ENCODE peak calls at places on chromosome 22, in five cellular contexts. L is GM12878, S is NT2/D1, Z is HepG2, O is H1. Q is an unnamed sample.

GRCh38 chr22:37965940-37966664 is 12.6 kb downstream of the POLR2F start:
- DNase-seq in S (no peak), L (no peak), O (no peak), Z (peak), Q (no peak)

GRCh38 chr22:38957046-38957770 is at the start of gene APOBEC3A:
- DNase-seq in S (no peak), O (no peak), Z (no peak), L (no peak), Q (no peak)

GRCh38 chr22:45731798-45732495 is 60.3 kb downstream of the ATXN10 start:
- DNase-seq in S (peak), L (no peak), O (no peak), Z (peak), Q (no peak)

GRCh38 chr22:38657248-38657909 is 941 bp downstream of the CBY1 start:
- DNase-seq in L (no peak), Z (peak), O (no peak), S (no peak), Q (peak)

GRCh38 chr22:17824452-17824851 is 50.2 kb upstream of the BID start:
- DNase-seq in S (no peak), L (no peak), Z (no peak), O (no peak), Q (no peak)

GRCh38 chr22:48577014-48577690 is 1250.5 kb downstream of the BRD1 start:
- DNase-seq in Z (no peak), O (no peak), S (no peak), L (no peak), Q (no peak)

GRCh38 chr22:23911318-23911980 is 17.3 kb downstream of the MIF start:
- DNase-seq in S (no peak), O (no peak), L (no peak), Z (no peak), Q (no peak)

GRCh38 chr22:44311104-44311854 is 1.5 kb downstream of the SHISAL1 start:
- DNase-seq in L (no peak), S (no peak), O (no peak), Z (no peak), Q (no peak)

GRCh38 chr22:39515266-39516050 is 4.9 kb upstream of the ATF4 start:
- DNase-seq in O (no peak), Z (no peak), S (no peak), L (no peak), Q (no peak)

GRCh38 chr22:17258015-17258827 is 39.0 kb upstream of the ADA2 start:
- DNase-seq in S (no peak), O (no peak), Z (no peak), L (peak), Q (no peak)

GRCh38 chr22:39714321-39714720 is 143.8 kb downstream of the CACNA1I start:
- DNase-seq in S (no peak), Z (no peak), L (no peak), O (no peak), Q (no peak)

GRCh38 chr22:50105529-50106100 is 15.8 kb downstream of the MOV10L1 start:
- DNase-seq in O (no peak), Z (no peak), S (no peak), L (peak), Q (peak)

GRCh38 chr22:27715078-27715477 is 86.5 kb downstream of the MN1 start:
- DNase-seq in O (no peak), S (no peak), Z (no peak), L (no peak), Q (no peak)

GRCh38 chr22:26134654-26135330 is 34.5 kb upstream of the SEZ6L start:
- DNase-seq in L (no peak), S (no peak), O (no peak), Z (peak), Q (no peak)

GRCh38 chr22:26576026-26576680 is 13.8 kb downstream of the TPST2 start:
- DNase-seq in Z (no peak), O (no peak), S (no peak), L (no peak), Q (no peak)

GRCh38 chr22:44697423-44698179 is 4.4 kb upstream of the PRR5 start:
- DNase-seq in O (peak), S (no peak), Z (peak), L (no peak), Q (peak)

GRCh38 chr22:22424210-22424800 is 84.2 kb downstream of the ZNF280B start:
- DNase-seq in S (peak), L (no peak), O (no peak), Z (no peak), Q (no peak)

GRCh38 chr22:49230194-49230577 is 597.5 kb downstream of the BRD1 start:
- DNase-seq in L (no peak), Z (no peak), S (peak), O (no peak), Q (no peak)

GRCh38 chr22:50677493-50678217 is 5.0 kb downstream of the SHANK3 start:
- DNase-seq in O (no peak), Z (no peak), L (no peak), S (no peak), Q (no peak)

GRCh38 chr22:41603873-41604332 is 14.3 kb upstream of the PMM1 start:
- DNase-seq in L (peak), Z (no peak), O (no peak), S (no peak), Q (no peak)

GRCh38 chr22:44172370-44173108 is 8.2 kb upstream of the PARVG start:
- DNase-seq in Z (no peak), S (no peak), L (no peak), O (no peak), Q (no peak)

GRCh38 chr22:36067237-36067558 is 38.6 kb upstream of the RBFOX2 start:
- DNase-seq in O (no peak), S (no peak), L (no peak), Z (no peak), Q (no peak)

GRCh38 chr22:44131989-44132685 is 48.6 kb upstream of the PARVG start:
- DNase-seq in L (no peak), O (no peak), Z (no peak), S (no peak), Q (no peak)

GRCh38 chr22:48856308-48856615 is 971.4 kb downstream of the BRD1 start:
- DNase-seq in S (no peak), L (no peak), Z (no peak), O (no peak), Q (no peak)

GRCh38 chr22:30863161-30863833 is 105.3 kb downstream of the MORC2 start:
- DNase-seq in Z (peak), L (no peak), S (no peak), O (no peak), Q (peak)

GRCh38 chr22:45205624-45205925 is 35.1 kb downstream of the KIAA0930 start:
- DNase-seq in O (no peak), L (no peak), Z (no peak), S (no peak), Q (no peak)

GRCh38 chr22:27719535-27720227 is 81.9 kb downstream of the MN1 start:
- DNase-seq in L (no peak), S (no peak), O (no peak), Z (peak), Q (peak)

GRCh38 chr22:37428649-37429586 is 1.6 kb upstream of the ELFN2 start:
- DNase-seq in S (peak), L (no peak), O (peak), Z (peak), Q (peak)

GRCh38 chr22:45400046-45400445 is 13.4 kb downstream of the SMC1B start:
- DNase-seq in L (no peak), S (no peak), O (no peak), Z (no peak), Q (no peak)

GRCh38 chr22:44383071-44383575 is 70.4 kb upstream of the SHISAL1 start:
- DNase-seq in S (no peak), O (no peak), Z (no peak), L (no peak), Q (no peak)

GRCh38 chr22:21044931-21045584 is 688 bp upstream of the LRRC74B start:
- DNase-seq in L (no peak), Z (no peak), S (peak), O (no peak), Q (no peak)

GRCh38 chr22:38218661-38219331 is 17.0 kb downstream of the MAFF start:
- DNase-seq in O (peak), L (no peak), Z (peak), S (peak), Q (no peak)

GRCh38 chr22:23245045-23245798 is 64.9 kb downstream of the BCR start:
- DNase-seq in O (no peak), S (no peak), L (no peak), Z (no peak), Q (no peak)

GRCh38 chr22:28155808-28156207 is 236.8 kb upstream of the PITPNB start:
- DNase-seq in S (no peak), L (no peak), O (no peak), Z (no peak), Q (no peak)

GRCh38 chr22:43926349-43926710 is 2.7 kb downstream of the PNPLA3 start:
- DNase-seq in S (no peak), O (no peak), Z (no peak), L (no peak), Q (no peak)

GRCh38 chr22:25404923-25405853 is 159.3 kb upstream of the GRK3 start:
- DNase-seq in O (no peak), L (no peak), Z (peak), S (no peak), Q (peak)

DNA sequence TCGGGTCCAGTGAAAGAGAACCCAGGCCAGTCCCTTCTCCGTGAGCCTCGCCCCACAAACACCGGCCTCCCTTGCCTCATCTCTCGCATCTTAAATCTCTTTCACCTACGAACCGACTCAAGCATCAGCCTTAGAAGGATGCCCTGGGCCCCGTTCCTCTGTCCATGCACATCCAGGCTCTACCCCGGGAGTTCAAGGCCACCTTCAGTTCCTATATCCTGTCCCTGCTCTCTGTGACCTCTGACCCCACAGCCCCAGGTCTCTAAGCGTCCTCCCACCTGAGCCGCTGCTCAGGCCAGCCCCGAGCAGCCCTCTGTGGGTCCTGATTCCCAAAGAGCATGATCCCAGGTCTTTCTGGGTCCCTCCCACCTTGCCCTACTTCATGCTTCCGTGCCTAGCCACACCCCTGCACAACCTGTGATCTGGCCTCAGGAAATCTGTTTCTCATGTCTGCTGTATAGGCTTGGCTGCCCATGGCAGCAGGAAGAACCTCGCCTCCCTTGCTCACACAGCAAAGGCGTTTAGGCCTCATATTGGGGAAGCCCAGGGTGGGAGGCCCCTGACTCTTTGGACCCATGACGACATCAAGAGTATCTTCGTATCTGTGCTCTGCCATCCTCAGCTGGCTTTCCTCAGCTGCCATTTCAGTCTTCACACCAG is 77.5 kb upstream of the SEPTIN5 start:
- DNase-seq in Z (no peak), L (no peak), O (no peak), S (no peak), Q (no peak)
- TF ChIP-seq SUZ12 in Z (no peak), L (no peak), O (no peak), S (no peak), Q (no peak)

DNA sequence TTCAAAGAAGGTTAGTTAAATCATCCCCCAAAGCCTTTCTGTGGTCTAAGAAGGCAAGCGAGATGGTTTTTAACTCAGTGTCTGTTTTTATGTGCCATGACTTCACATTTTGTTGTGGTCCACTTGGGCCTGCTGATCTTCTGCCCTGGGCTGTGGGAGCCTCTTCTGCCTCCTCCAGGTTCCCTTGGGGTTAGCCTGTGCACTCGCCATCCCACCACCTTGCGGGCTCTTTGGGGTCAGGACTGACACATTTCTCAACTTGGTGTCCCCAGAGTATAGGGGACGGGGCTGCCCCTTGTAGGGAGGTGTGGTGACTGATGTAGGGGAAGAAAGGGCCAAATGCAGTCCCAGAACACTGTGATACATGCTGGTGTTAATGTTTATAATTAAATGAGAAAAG is 207.0 kb downstream of the TBC1D22A start:
- DNase-seq in L (peak), Z (no peak), O (no peak), S (no peak), Q (no peak)
- TF ChIP-seq SUZ12 in L (no peak), Z (no peak), O (no peak), S (no peak), Q (no peak)

GRCh38 chr22:29328055-29328454 is 12.6 kb upstream of the RASL10A start:
- DNase-seq in L (no peak), S (no peak), Z (no peak), O (no peak), Q (no peak)

GRCh38 chr22:29327089-29327764 is 11.7 kb upstream of the RASL10A start:
- DNase-seq in Z (no peak), L (no peak), S (no peak), O (no peak), Q (no peak)

GRCh38 chr22:29326481-29326880 is 11.0 kb upstream of the RASL10A start:
- DNase-seq in S (no peak), O (no peak), Z (no peak), L (no peak), Q (no peak)

GRCh38 chr22:29325356-29325755 is 9.9 kb upstream of the RASL10A start:
- DNase-seq in S (no peak), O (no peak), L (no peak), Z (no peak), Q (no peak)

GRCh38 chr22:29325785-29326315 is 10.4 kb upstream of the RASL10A start:
- DNase-seq in Z (no peak), S (no peak), O (no peak), L (no peak), Q (no peak)
- TF ChIP-seq SUZ12 in Z (no peak), S (no peak), O (no peak), L (no peak), Q (no peak)

GRCh38 chr22:42673898-42674390 is 24.8 kb upstream of the CYB5R3 start:
- DNase-seq in Z (peak), O (no peak), S (no peak), L (no peak), Q (no peak)
- TF ChIP-seq SUZ12 in Z (no peak), O (no peak), S (no peak), L (no peak), Q (no peak)

GRCh38 chr22:19002684-19003038 is 66.6 kb upstream of the PRODH start:
- DNase-seq in L (no peak), O (no peak), S (no peak), Z (no peak), Q (no peak)
- TF ChIP-seq SUZ12 in L (no peak), O (no peak), S (no peak), Z (no peak), Q (no peak)

Q was measured in HEK293T.